ENCODE peak calls at places on chromosome 10, in eight cellular contexts. H is IMR-90; Y is thyroid gland; O is CD4-positive, alpha-beta memory T cell; B is fibroblast of lung; W is uterus; F is mammary epithelial cell; R is left lung. A is an unnamed sample.

GRCh38 chr10:69802424-69803161 is 887 bp downstream of the COL13A1 start:
- DNase-seq in H (peak), F (peak), Y (peak), O (no peak), W (no peak), R (no peak), B (peak), A (no peak)

GRCh38 chr10:63058236-63058635 is 74.9 kb upstream of the NRBF2 start:
- DNase-seq in F (peak), Y (no peak), B (no peak), O (no peak), R (no peak), W (no peak), H (no peak), A (no peak)

GRCh38 chr10:119368991-119369869 is 161.9 kb downstream of the GRK5 start:
- DNase-seq in O (no peak), B (no peak), F (no peak), H (no peak), W (no peak), R (no peak), Y (peak), A (no peak)

GRCh38 chr10:103564116-103564501 is 70.6 kb downstream of the NEURL1 start:
- DNase-seq in Y (no peak), O (no peak), B (no peak), W (peak), F (no peak), H (no peak), R (no peak), A (no peak)

GRCh38 chr10:17836917-17837316 is 27.8 kb downstream of the MRC1 start:
- DNase-seq in F (no peak), O (no peak), B (peak), H (peak), R (no peak), W (peak), Y (peak), A (no peak)

GRCh38 chr10:71649631-71650030 is 69.9 kb downstream of the C10orf105 start:
- DNase-seq in Y (no peak), H (no peak), O (no peak), R (no peak), F (peak), B (no peak), W (no peak), A (no peak)

GRCh38 chr10:48800283-48800675 is 115.6 kb downstream of the WDFY4 start:
- DNase-seq in R (no peak), W (no peak), F (no peak), Y (no peak), O (no peak), B (no peak), H (no peak), A (peak)

GRCh38 chr10:124012991-124013390 is 80.4 kb downstream of the CHST15 start:
- DNase-seq in W (no peak), O (no peak), Y (no peak), H (no peak), R (no peak), B (no peak), F (no peak), A (no peak)

GRCh38 chr10:70357447-70358035 is 24.9 kb downstream of the LRRC20 start:
- DNase-seq in H (peak), Y (no peak), B (peak), O (no peak), F (no peak), R (no peak), W (no peak), A (no peak)

GRCh38 chr10:127872011-127872741 is 20.6 kb downstream of the CLRN3 start:
- DNase-seq in O (no peak), B (peak), W (no peak), R (peak), F (peak), Y (peak), H (peak), A (peak)

GRCh38 chr10:27446091-27446918 is 57.8 kb upstream of the RAB18 start:
- DNase-seq in F (peak), H (peak), W (no peak), R (no peak), B (peak), Y (no peak), O (no peak), A (peak)

GRCh38 chr10:46520941-46521340 is 35.5 kb downstream of the GPRIN2 start:
- DNase-seq in R (no peak), Y (peak), W (peak), B (peak), F (peak), H (peak), O (peak), A (peak)

GRCh38 chr10:132330486-132330833 is 1.5 kb upstream of the LRRC27 start:
- DNase-seq in F (no peak), Y (no peak), W (no peak), R (no peak), H (no peak), B (no peak), O (no peak), A (no peak)

GRCh38 chr10:132331259-132331955 is 586 bp upstream of the LRRC27 start:
- DNase-seq in O (no peak), W (no peak), F (no peak), R (no peak), Y (no peak), B (no peak), H (no peak), A (no peak)

GRCh38 chr10:132328738-132329137 is 3.3 kb upstream of the LRRC27 start:
- DNase-seq in Y (peak), B (no peak), H (no peak), F (no peak), O (no peak), R (no peak), W (no peak), A (no peak)

GRCh38 chr10:132328130-132328529 is 3.9 kb upstream of the LRRC27 start:
- DNase-seq in O (no peak), R (no peak), W (no peak), F (no peak), B (no peak), H (no peak), Y (no peak), A (no peak)

GRCh38 chr10:132329565-132330485 is 2.2 kb upstream of the LRRC27 start:
- DNase-seq in H (peak), R (no peak), B (peak), Y (no peak), W (no peak), F (peak), O (no peak), A (no peak)
- H3K4me3 ChIP-seq in H (peak), R (peak), B (peak), Y (no peak), W (no peak), F (peak), O (peak), A (peak)

GRCh38 chr10:132308588-132309451 is 1.1 kb upstream of the STK32C start:
- DNase-seq in R (no peak), W (no peak), F (no peak), B (no peak), O (no peak), Y (peak), H (no peak), A (no peak)
- H3K4me3 ChIP-seq in R (peak), W (peak), F (peak), B (peak), O (peak), Y (peak), H (peak), A (peak)

GRCh38 chr10:130230611-130231010 is 94.4 kb downstream of the GLRX3 start:
- DNase-seq in H (no peak), W (no peak), F (no peak), O (no peak), B (no peak), R (no peak), Y (no peak), A (no peak)
- H3K4me3 ChIP-seq in H (no peak), W (no peak), F (no peak), O (no peak), B (no peak), R (no peak), Y (no peak), A (no peak)

GRCh38 chr10:34764347-34764991 is 50.6 kb downstream of the PARD3 start:
- DNase-seq in B (no peak), O (no peak), R (no peak), F (no peak), W (no peak), H (no peak), Y (no peak), A (no peak)
- H3K4me3 ChIP-seq in B (no peak), O (no peak), R (no peak), F (no peak), W (no peak), H (no peak), Y (no peak), A (no peak)

DNA sequence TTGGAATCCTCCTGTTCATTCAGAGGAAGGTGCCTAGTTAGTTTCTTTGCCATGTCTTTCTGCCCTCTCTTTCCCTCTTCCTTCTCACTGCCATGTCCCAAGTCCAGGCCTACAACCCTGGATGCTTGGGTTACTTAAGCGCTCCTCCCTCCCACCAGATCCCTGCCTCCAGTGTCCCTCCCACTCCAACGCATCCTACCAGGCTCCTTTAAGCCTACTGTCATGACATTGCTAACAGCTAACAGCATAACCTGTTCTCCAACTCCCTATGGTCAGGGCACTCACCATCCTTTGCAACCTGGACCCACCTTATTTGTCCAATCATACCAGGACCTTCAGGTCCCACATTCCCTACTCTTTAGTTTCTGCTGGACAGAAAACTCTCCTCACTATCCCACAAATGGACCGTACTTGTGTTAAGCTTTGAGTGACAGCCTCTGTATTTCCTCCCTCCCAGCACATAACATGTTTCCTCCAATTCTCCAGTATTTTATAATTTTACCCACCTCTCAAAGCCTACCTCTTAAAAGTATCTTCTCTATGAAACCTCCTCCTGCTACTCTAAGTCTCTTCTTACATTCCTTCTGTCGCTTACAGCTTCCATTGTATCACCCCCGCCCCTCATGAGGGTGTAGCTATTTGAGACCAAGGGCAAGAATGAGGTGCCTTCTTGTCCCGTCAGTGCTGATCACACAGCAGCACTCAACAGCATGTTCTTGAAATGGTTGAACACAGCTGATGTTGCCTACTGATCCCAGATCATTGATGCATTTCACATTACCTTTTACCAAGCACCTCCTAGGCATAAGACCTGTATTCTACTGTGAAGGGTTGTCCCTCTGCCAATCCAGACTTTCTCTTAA is 1.7 kb downstream of the BLNK start:
- DNase-seq in H (no peak), O (no peak), B (no peak), R (no peak), Y (peak), W (no peak), F (no peak), A (no peak)
- H3K4me3 ChIP-seq in H (no peak), O (no peak), B (no peak), R (peak), Y (no peak), W (no peak), F (no peak), A (no peak)

GRCh38 chr10:29408847-29409240 is 120.0 kb downstream of the LYZL1 start:
- DNase-seq in R (no peak), H (no peak), W (no peak), B (no peak), O (no peak), F (no peak), Y (no peak), A (no peak)
- H3K4me3 ChIP-seq in R (peak), H (peak), W (peak), B (peak), O (peak), F (peak), Y (peak), A (peak)

GRCh38 chr10:100528123-100528884 is 1.4 kb downstream of the NDUFB8 start:
- DNase-seq in R (no peak), Y (no peak), O (peak), F (peak), W (no peak), H (no peak), B (no peak), A (no peak)
- H3K4me3 ChIP-seq in R (peak), Y (no peak), O (peak), F (peak), W (peak), H (peak), B (peak), A (peak)

GRCh38 chr10:102503264-102504178 is at the start of gene SUFU:
- DNase-seq in H (peak), B (peak), O (peak), F (peak), R (peak), W (peak), Y (peak), A (peak)

GRCh38 chr10:102502337-102503151 is at the start of gene ACTR1A:
- DNase-seq in B (peak), W (peak), F (peak), H (peak), R (peak), O (peak), Y (peak), A (peak)

GRCh38 chr10:102502029-102502336 is 529 bp downstream of the ACTR1A start:
- DNase-seq in Y (peak), W (peak), F (peak), H (peak), R (peak), B (peak), O (peak), A (peak)

GRCh38 chr10:102501201-102502028 is 1.1 kb downstream of the ACTR1A start:
- DNase-seq in Y (no peak), H (peak), O (no peak), W (no peak), R (no peak), B (peak), F (peak), A (no peak)

DNA sequence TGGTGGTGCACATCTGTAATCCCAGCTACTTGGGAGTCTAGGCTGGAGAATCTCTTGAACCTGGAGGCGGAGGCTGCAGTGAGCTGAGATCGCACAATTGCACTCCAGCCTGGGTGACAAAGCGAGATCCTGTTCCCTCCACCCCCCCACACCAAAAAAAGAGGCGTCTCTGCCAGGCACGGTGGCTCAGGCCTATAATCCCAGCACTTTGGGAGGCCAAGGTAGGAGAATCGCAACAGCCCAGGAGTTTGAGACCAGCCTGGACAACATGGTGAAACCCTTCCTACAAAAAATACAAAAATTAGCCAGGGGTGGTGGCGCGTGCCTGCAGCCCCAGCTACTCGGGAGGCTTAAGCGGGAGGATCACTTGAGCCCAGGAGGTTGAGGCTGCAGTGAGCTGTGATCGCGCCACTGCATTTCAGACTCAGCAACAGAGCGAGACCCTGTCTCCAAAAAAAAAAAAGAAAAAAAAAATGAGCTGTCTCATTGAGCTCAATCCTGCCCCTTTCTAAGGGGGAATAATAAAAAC is 1.8 kb downstream of the ACTR1A start:
- DNase-seq in R (peak), B (no peak), F (no peak), O (no peak), Y (no peak), W (no peak), H (no peak), A (no peak)
- H3K4me3 ChIP-seq in R (peak), B (no peak), F (no peak), O (no peak), Y (no peak), W (no peak), H (no peak), A (no peak)

A was measured in Jurkat, Clone E6-1.